ENCODE peak calls at places on chromosomes 3 and 15, in eight cellular contexts. R is left ventricle myocardium inferior; C is CD8-positive, alpha-beta T cell; T is heart right ventricle; X is lower lobe of right lung; G is right lobe of liver; Q is uterus; V is breast epithelium. L is an unnamed sample.

GRCh38 chr15:80010131-80010673 is 39.2 kb upstream of the BCL2A1 start:
- DNase-seq in R (no peak), Q (no peak), T (no peak), V (no peak), X (no peak), G (no peak), C (no peak), L (no peak)

GRCh38 chr3:157487339-157487738 is 15.9 kb downstream of the VEPH1 start:
- DNase-seq in V (no peak), X (no peak), R (no peak), G (no peak), C (no peak), Q (no peak), T (no peak), L (no peak)

GRCh38 chr15:82570721-82571519 is 30.7 kb upstream of the RPS17 start:
- DNase-seq in X (no peak), C (no peak), T (no peak), Q (peak; percentile 17), G (no peak), V (no peak), R (no peak), L (peak; percentile 32)

GRCh38 chr15:63373330-63373729 is 8.3 kb downstream of the CA12 start:
- DNase-seq in Q (no peak), V (no peak), R (no peak), G (no peak), T (no peak), X (no peak), C (no peak), L (no peak)

GRCh38 chr15:72801590-72802345 is 18.2 kb upstream of the ADPGK start:
- DNase-seq in T (no peak), G (no peak), C (no peak), Q (no peak), R (no peak), V (no peak), X (no peak), L (no peak)

GRCh38 chr3:127688416-127689265 is 15.9 kb downstream of the ABTB1 start:
- DNase-seq in G (peak; percentile 38), T (no peak), Q (no peak), R (peak; percentile 25), X (peak; percentile 34), V (peak; percentile 25), C (no peak), L (peak; percentile 78)

GRCh38 chr3:33749546-33750215 is 31.6 kb upstream of the CLASP2 start:
- DNase-seq in Q (no peak), G (no peak), V (no peak), T (no peak), C (no peak), R (no peak), X (no peak), L (no peak)

GRCh38 chr15:77335298-77335697 is 84.6 kb downstream of the PEAK1 start:
- DNase-seq in G (no peak), R (peak; percentile 34), C (no peak), Q (peak; percentile 19), X (no peak), V (no peak), T (peak; percentile 60), L (no peak)

GRCh38 chr3:142853270-142854163 is 35.4 kb downstream of the PCOLCE2 start:
- DNase-seq in T (peak; percentile 39), C (no peak), G (peak; percentile 85), R (peak; percentile 78), Q (no peak), V (no peak), X (no peak), L (peak; percentile 57)

GRCh38 chr3:69379661-69380060 is 6.2 kb downstream of the FRMD4B start:
- DNase-seq in X (no peak), Q (no peak), G (no peak), R (no peak), C (no peak), T (no peak), V (no peak), L (no peak)

GRCh38 chr15:58282060-58282708 is 144.0 kb downstream of the AQP9 start:
- DNase-seq in Q (no peak), G (no peak), R (no peak), X (no peak), T (no peak), V (no peak), C (no peak), L (no peak)

GRCh38 chr3:87987952-87988351 is 70.9 kb downstream of the CGGBP1 start:
- DNase-seq in R (no peak), Q (no peak), X (no peak), V (no peak), C (no peak), G (no peak), T (no peak), L (no peak)

GRCh38 chr3:70747847-70748246 is 435.4 kb upstream of the MDFIC2 start:
- DNase-seq in X (no peak), R (no peak), V (no peak), G (no peak), T (no peak), Q (no peak), C (no peak), L (no peak)

GRCh38 chr3:115330406-115330805 is 183.3 kb upstream of the ZBTB20 start:
- DNase-seq in Q (no peak), C (no peak), G (no peak), T (no peak), X (no peak), V (no peak), R (no peak), L (no peak)

GRCh38 chr3:114242947-114243346 is 5.6 kb upstream of the ZNF80 start:
- DNase-seq in Q (no peak), V (no peak), R (no peak), T (no peak), G (no peak), C (no peak), X (no peak), L (no peak)

GRCh38 chr15:90231028-90232017 is 2.4 kb downstream of the CIB1 start:
- DNase-seq in Q (no peak), V (no peak), R (no peak), C (peak; percentile 82), T (no peak), G (no peak), X (peak; percentile 79), L (peak; percentile 68)

GRCh38 chr3:42906905-42907183 is 902 bp downstream of the ZNF662 start:
- DNase-seq in Q (no peak), V (no peak), X (no peak), G (no peak), T (no peak), R (no peak), C (no peak), L (no peak)

GRCh38 chr15:92954578-92954977 is 54.5 kb downstream of the CHD2 start:
- DNase-seq in R (no peak), Q (no peak), X (no peak), T (no peak), C (no peak), V (no peak), G (no peak), L (no peak)

GRCh38 chr3:123993818-123994217 is 1.9 kb upstream of the ROPN1 start:
- DNase-seq in T (no peak), X (no peak), Q (no peak), R (no peak), G (no peak), V (no peak), C (no peak), L (no peak)

DNA sequence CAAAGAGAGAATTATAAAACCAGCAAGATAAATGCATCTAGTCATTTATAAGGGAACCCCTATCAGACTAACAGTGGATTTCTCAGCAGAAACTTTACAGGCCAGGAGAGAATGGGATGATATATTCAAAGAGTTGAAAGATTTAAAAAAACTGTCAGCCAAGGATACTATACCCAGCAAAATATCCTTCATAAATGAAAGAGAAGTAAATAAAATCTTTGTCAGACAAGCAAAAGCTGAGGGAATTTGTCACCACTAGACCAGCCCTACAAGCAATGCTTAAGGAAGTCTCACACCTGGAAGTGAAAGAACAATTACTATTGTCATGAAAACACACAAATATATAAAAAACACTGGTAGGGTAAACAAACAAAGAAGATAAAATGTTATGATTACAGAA is 113.4 kb upstream of the FAM3D start:
- DNase-seq in Q (no peak), G (no peak), R (no peak), T (no peak), C (no peak), X (no peak), V (no peak), L (no peak)
- H3K9me3 ChIP-seq in Q (no peaks in the 10 kb centered on the region), G (no peaks in the 10 kb centered on the region), R (peaks cover 54% of the 10 kb centered on the region), T (no peaks in the 10 kb centered on the region), C (no peaks in the 10 kb centered on the region), X (peaks cover 23% of the 10 kb centered on the region), V (peaks cover 15% of the 10 kb centered on the region), L (peaks cover 7% of the 10 kb centered on the region)

GRCh38 chr15:40112789-40113188 is 4.1 kb upstream of the BMF start:
- DNase-seq in X (no peak), V (no peak), G (no peak), C (no peak), T (no peak), Q (no peak), R (no peak), L (no peak)
- H3K4me1 ChIP-seq in X (peaks cover 14% of the 10 kb centered on the region), V (no peaks in the 10 kb centered on the region), G (peaks cover 11% of the 10 kb centered on the region), C (peaks cover 10% of the 10 kb centered on the region), T (peaks cover 6% of the 10 kb centered on the region), Q (peaks cover under 1% of the 10 kb centered on the region), R (peaks cover 17% of the 10 kb centered on the region), L (no peaks in the 10 kb centered on the region)

GRCh38 chr3:150414989-150415388 is 6.9 kb downstream of the TSC22D2 start:
- DNase-seq in X (no peak), T (no peak), Q (no peak), G (no peak), R (no peak), C (no peak), V (no peak), L (no peak)
- H3K4me3 ChIP-seq in X (peak overlapping the region; percentile 88), T (no peak overlapping the region), Q (no peak overlapping the region), G (no peak overlapping the region), R (peak overlapping the region; percentile 88), C (no peak overlapping the region), V (no peak overlapping the region), L (no peak overlapping the region)

GRCh38 chr15:20348900-20349773 is 192.5 kb downstream of the GOLGA6L6 start:
- DNase-seq in C (peak; percentile 14), X (peak; percentile 59), R (no peak), T (no peak), Q (peak; percentile 11), G (no peak), V (peak; percentile 53), L (peak; percentile 51)
- H3K9me3 ChIP-seq in C (no peaks in the 10 kb centered on the region), X (peaks cover 7% of the 10 kb centered on the region), R (peaks cover 30% of the 10 kb centered on the region), T (no peaks in the 10 kb centered on the region), Q (no peaks in the 10 kb centered on the region), G (no peaks in the 10 kb centered on the region), V (peaks cover 50% of the 10 kb centered on the region), L (peaks cover 3% of the 10 kb centered on the region)